ENCODE peak calls at places on chromosomes 5 and 9, in eight cellular contexts. F is spleen, R is WERI-Rb-1, U is neural progenitor cell, X is IMR-90, Y is AG04450, E is adrenal gland, L is osteoblast. K is an unnamed sample.

GRCh38 chr5:171907731-171908343 is 98.6 kb downstream of the FBXW11 start:
- DNase-seq in F (no peak), E (peak; percentile 44), U (peak; percentile 76), Y (peak; percentile 43), X (peak; percentile 72), R (peak; percentile 32), L (no peak), K (peak; percentile 62)

GRCh38 chr5:132474131-132474723 is 16.3 kb downstream of the IRF1 start:
- DNase-seq in U (no peak), Y (no peak), F (peak; percentile 19), X (no peak), R (no peak), E (no peak), L (no peak), K (no peak)

GRCh38 chr5:134411546-134412266 is at the start of gene CDKN2AIPNL:
- DNase-seq in E (peak; percentile 91), Y (peak; percentile 61), U (peak; percentile 93), R (peak; percentile 94), F (peak; percentile 99), X (peak; percentile 80), L (peak; percentile 98), K (peak; percentile 96)

GRCh38 chr9:137186385-137186784 is 2.0 kb downstream of the ANAPC2 start:
- DNase-seq in U (no peak), L (no peak), E (no peak), F (no peak), X (no peak), Y (no peak), R (no peak), K (no peak)

GRCh38 chr5:64147849-64148441 is 17.7 kb upstream of the RNF180 start:
- DNase-seq in L (peak; percentile 89), E (peak; percentile 56), X (peak; percentile 24), Y (no peak), R (peak; percentile 50), F (peak; percentile 69), U (peak; percentile 75), K (peak; percentile 35)

GRCh38 chr9:94672811-94673487 is 33.6 kb upstream of the FBP1 start:
- DNase-seq in F (no peak), E (no peak), Y (no peak), R (no peak), U (no peak), L (no peak), X (peak; percentile 67), K (no peak)

GRCh38 chr5:108623826-108624225 is 123.9 kb upstream of the FER start:
- DNase-seq in E (no peak), R (no peak), X (no peak), U (no peak), F (no peak), Y (no peak), L (no peak), K (no peak)

GRCh38 chr9:129437626-129438323 is 183.1 kb downstream of the C9orf50 start:
- DNase-seq in Y (no peak), E (no peak), R (peak; percentile 73), F (no peak), L (no peak), U (peak; percentile 46), X (no peak), K (no peak)

GRCh38 chr9:20981486-20981885 is 50.0 kb downstream of the HACD4 start:
- DNase-seq in L (peak; percentile 62), E (no peak), U (no peak), Y (peak; percentile 88), F (no peak), R (no peak), X (peak; percentile 88), K (no peak)

GRCh38 chr5:29218138-29218537 is 1975.3 kb upstream of the CDH6 start:
- DNase-seq in U (no peak), L (no peak), R (no peak), F (no peak), E (no peak), Y (no peak), X (no peak), K (no peak)

GRCh38 chr5:78341445-78341844 is 19.0 kb upstream of the SCAMP1 start:
- DNase-seq in X (no peak), E (no peak), L (no peak), R (no peak), U (peak; percentile 47), Y (no peak), F (no peak), K (no peak)

GRCh38 chr5:135154197-135154596 is 120.2 kb upstream of the PITX1 start:
- DNase-seq in E (no peak), X (peak; percentile 55), L (no peak), R (no peak), Y (no peak), F (no peak), U (no peak), K (no peak)

GRCh38 chr5:386432-387341 is 56.3 kb upstream of the EXOC3 start:
- DNase-seq in Y (no peak), F (no peak), E (peak; percentile 6), L (peak; percentile 43), R (no peak), X (peak; percentile 76), U (no peak), K (no peak)

DNA sequence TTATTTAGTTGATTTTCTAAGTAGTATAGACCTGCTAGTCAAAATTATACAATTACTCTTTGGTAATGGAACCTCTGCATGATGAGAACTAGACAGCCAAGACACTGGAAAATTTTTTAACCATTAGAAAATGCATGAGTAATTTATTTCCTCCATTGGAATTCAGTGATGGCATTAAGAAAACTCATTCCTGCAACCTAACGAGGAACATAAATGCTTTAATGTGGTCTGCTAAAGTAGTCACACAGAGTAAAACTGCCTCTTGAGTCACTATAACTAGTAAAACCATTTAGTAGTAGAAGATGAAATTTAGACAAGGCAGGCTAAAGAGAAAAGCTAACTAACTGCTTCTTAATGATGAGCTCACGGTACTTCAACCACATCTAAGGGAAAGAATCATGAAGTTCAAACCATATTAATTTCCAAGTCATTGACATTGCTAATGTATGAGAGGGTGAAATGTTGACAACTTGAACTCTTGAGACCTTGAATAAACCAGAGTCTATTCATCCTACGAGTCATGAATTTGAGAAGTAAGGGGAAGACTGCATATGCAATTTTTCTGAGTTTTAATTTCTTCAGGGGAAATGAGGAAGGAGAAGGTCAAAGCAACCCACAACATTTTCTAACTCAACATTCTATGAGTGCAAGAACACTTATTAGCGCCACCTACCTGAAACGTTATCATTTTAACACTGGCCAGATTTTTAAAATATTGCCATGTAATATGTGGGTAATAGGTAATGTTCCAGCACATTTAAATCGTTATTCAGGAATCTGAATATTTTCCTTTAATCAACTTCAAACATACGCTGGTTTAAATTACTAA is 74.4 kb downstream of the GLIS3 start:
- DNase-seq in Y (peak; percentile 67), E (no peak), X (peak; percentile 95), U (no peak), F (no peak), R (no peak), L (peak; percentile 55), K (no peak)
- H3K4me3 ChIP-seq in Y (no peak overlapping the region), E (no peak overlapping the region), X (no peak overlapping the region), U (no peak overlapping the region), F (no peak overlapping the region), R (no peak overlapping the region), L (peak overlapping the region; percentile 29), K (no peak overlapping the region)

GRCh38 chr5:157159209-157159751 is 6.8 kb downstream of the GARIN3 start:
- DNase-seq in R (no peak), L (no peak), U (no peak), E (no peak), X (no peak), Y (no peak), F (no peak), K (no peak)

GRCh38 chr5:157162919-157163510 is 3.0 kb downstream of the GARIN3 start:
- DNase-seq in L (no peak), U (no peak), F (no peak), X (no peak), R (no peak), E (no peak), Y (no peak), K (no peak)

GRCh38 chr5:157164521-157164920 is 1.5 kb downstream of the GARIN3 start:
- DNase-seq in L (no peak), E (no peak), U (no peak), Y (no peak), R (no peak), F (no peak), X (no peak), K (no peak)

GRCh38 chr5:157160001-157160400 is 6.1 kb downstream of the GARIN3 start:
- DNase-seq in F (no peak), L (no peak), R (no peak), Y (no peak), U (no peak), E (no peak), X (no peak), K (no peak)

DNA sequence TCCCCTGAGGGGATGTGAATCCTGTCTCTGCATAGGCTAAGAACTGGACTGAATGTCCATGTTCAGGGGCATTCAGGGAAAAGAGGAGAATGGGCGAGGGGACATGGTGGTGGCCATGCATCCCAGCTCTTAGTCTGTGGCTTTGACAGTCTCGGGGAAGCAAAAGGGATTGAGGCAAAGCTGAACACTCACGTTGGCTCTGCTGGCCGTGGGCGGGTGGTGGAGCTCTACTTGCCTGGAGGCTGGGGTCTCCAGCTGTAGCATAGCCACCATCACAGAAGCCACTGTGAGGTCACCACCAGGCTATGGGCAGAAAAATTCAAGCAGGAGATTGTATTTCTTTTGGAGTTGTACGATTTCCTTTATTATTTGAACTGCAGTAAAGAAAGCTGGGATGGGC is 4.1 kb downstream of the GARIN3 start:
- DNase-seq in F (no peak), R (no peak), Y (no peak), X (no peak), U (no peak), E (no peak), L (no peak), K (no peak)
- H3K27me3 ChIP-seq in F (no peaks in the 10 kb centered on the region), R (no peaks in the 10 kb centered on the region), Y (peaks cover 2% of the 10 kb centered on the region), X (peaks cover 12% of the 10 kb centered on the region), U (no peaks in the 10 kb centered on the region), E (peaks cover 3% of the 10 kb centered on the region), L (peaks cover 14% of the 10 kb centered on the region), K (peaks cover 17% of the 10 kb centered on the region)

GRCh38 chr5:177593511-177593910 is 1.5 kb downstream of the TMED9 start:
- DNase-seq in R (no peak), E (no peak), L (no peak), X (no peak), F (peak; percentile 19), U (no peak), Y (no peak), K (no peak)

GRCh38 chr5:177592905-177593304 is 902 bp downstream of the TMED9 start:
- DNase-seq in R (no peak), L (no peak), F (peak; percentile 69), X (no peak), E (no peak), Y (no peak), U (no peak), K (no peak)

GRCh38 chr5:177591690-177592009 is 353 bp upstream of the TMED9 start:
- DNase-seq in U (no peak), X (no peak), E (no peak), F (no peak), L (no peak), R (no peak), Y (no peak), K (no peak)

GRCh38 chr5:177590406-177590805 is 1.6 kb upstream of the TMED9 start:
- DNase-seq in F (no peak), U (no peak), L (no peak), E (no peak), X (no peak), Y (no peak), R (no peak), K (no peak)

GRCh38 chr5:177592010-177592834 is at the start of gene TMED9:
- DNase-seq in R (peak; percentile 71), U (peak; percentile 90), L (peak; percentile 99), Y (peak; percentile 29), E (peak; percentile 83), F (peak; percentile 98), X (peak; percentile 82), K (peak; percentile 88)
- TF ChIP-seq CTCF in R (no peak), U (peak; percentile 23), L (no peak), Y (no peak), E (peak; percentile 25), F (peak; percentile 23), X (no peak), K (no peak)

GRCh38 chr5:92179651-92180050 is 796.5 kb upstream of the ARRDC3 start:
- DNase-seq in R (no peak), E (no peak), L (no peak), X (no peak), U (no peak), Y (no peak), F (no peak), K (no peak)
- H3K4me3 ChIP-seq in R (no peak overlapping the region), E (no peak overlapping the region), L (no peak overlapping the region), X (no peak overlapping the region), U (no peak overlapping the region), Y (no peak overlapping the region), F (no peak overlapping the region), K (no peak overlapping the region)

K was measured in BE2C.